ENCODE peak calls at places on chromosomes 11 and 22, in four cellular contexts. I is RWPE2, G is cardiac fibroblast, F is BJ. J is an unnamed sample.

GRCh38 chr11:57363681-57364080 is 17.3 kb downstream of the PRG3 start:
- DNase-seq in I (no peak), F (no peak), G (no peak), J (no peak)

GRCh38 chr11:121892131-121892681 is 223.8 kb downstream of the BLID start:
- DNase-seq in I (peak), F (peak), G (peak), J (no peak)

GRCh38 chr11:65573391-65574146 is 1.2 kb downstream of the FAM89B start:
- DNase-seq in I (peak), F (no peak), G (no peak), J (no peak)

GRCh38 chr11:134856371-134856971 is 444.4 kb upstream of the B3GAT1 start:
- DNase-seq in G (no peak), F (no peak), I (no peak), J (no peak)

GRCh38 chr22:45329536-45329936 is 19.8 kb downstream of the FAM118A start:
- DNase-seq in I (no peak), F (no peak), G (no peak), J (no peak)

GRCh38 chr11:120229451-120230424 is 10.2 kb upstream of the POU2F3 start:
- DNase-seq in G (no peak), F (no peak), I (no peak), J (no peak)

GRCh38 chr22:39997939-39998726 is 3.4 kb downstream of the FAM83F start:
- DNase-seq in G (peak), F (no peak), I (peak), J (no peak)

GRCh38 chr22:20805972-20806471 is 32.1 kb downstream of the SERPIND1 start:
- DNase-seq in F (no peak), G (peak), I (no peak), J (peak)

GRCh38 chr22:28903719-28904118 is 20.3 kb downstream of the ZNRF3 start:
- DNase-seq in I (no peak), F (no peak), G (no peak), J (no peak)

GRCh38 chr22:50687829-50688228 is 15.2 kb downstream of the SHANK3 start:
- DNase-seq in F (no peak), I (no peak), G (no peak), J (no peak)

GRCh38 chr11:89521792-89522191 is 30.6 kb upstream of the NOX4 start:
- DNase-seq in G (no peak), I (no peak), F (no peak), J (no peak)

GRCh38 chr22:36435516-36436415 is 45.7 kb downstream of the TXN2 start:
- DNase-seq in I (no peak), G (no peak), F (no peak), J (no peak)

GRCh38 chr11:95835768-95836488 is 45.6 kb downstream of the CEP57 start:
- DNase-seq in F (peak), I (no peak), G (peak), J (peak)

GRCh38 chr22:43226368-43226979 is 39.5 kb upstream of the TTLL12 start:
- DNase-seq in F (no peak), I (no peak), G (peak), J (no peak)

GRCh38 chr11:2798951-2799761 is 86.4 kb downstream of the CDKN1C start:
- DNase-seq in F (no peak), I (peak), G (no peak), J (no peak)

GRCh38 chr11:41206388-41206787 is 253.1 kb downstream of the LRRC4C start:
- DNase-seq in I (no peak), G (no peak), F (no peak), J (no peak)

GRCh38 chr11:35485656-35486318 is 39.6 kb downstream of the PAMR1 start:
- DNase-seq in I (no peak), F (no peak), G (peak), J (peak)

GRCh38 chr11:118655486-118656190 is 23.8 kb downstream of the TREH start:
- DNase-seq in F (no peak), G (no peak), I (no peak), J (no peak)

GRCh38 chr11:59611570-59612565 is 3.7 kb downstream of the OSBP start:
- DNase-seq in I (no peak), F (no peak), G (no peak), J (no peak)

GRCh38 chr11:117002639-117003305 is 95.5 kb downstream of the SIK3 start:
- DNase-seq in F (no peak), I (no peak), G (no peak), J (no peak)

GRCh38 chr11:75142714-75143419 is 8.0 kb upstream of the SLCO2B1 start:
- DNase-seq in I (peak), G (peak), F (peak), J (peak)

GRCh38 chr11:9046376-9046775 is 42.6 kb upstream of the NRIP3 start:
- DNase-seq in I (no peak), G (no peak), F (no peak), J (no peak)

GRCh38 chr22:41256254-41256897 is 15.6 kb upstream of the CHADL start:
- DNase-seq in G (peak), I (no peak), F (peak), J (peak)

GRCh38 chr11:995752-996420 is 40.6 kb downstream of the MUC6 start:
- DNase-seq in F (no peak), G (no peak), I (no peak), J (no peak)

GRCh38 chr22:45966320-45966891 is 10.6 kb downstream of the WNT7B start:
- DNase-seq in G (no peak), I (no peak), F (no peak), J (no peak)

GRCh38 chr22:37862570-37863325 is 13.5 kb downstream of the EIF3L start:
- DNase-seq in F (no peak), G (no peak), I (no peak), J (no peak)

GRCh38 chr11:14336507-14337503 is 22.2 kb downstream of the RRAS2 start:
- DNase-seq in F (peak), I (peak), G (peak), J (peak)
- H3K4me3 ChIP-seq in F (no peak), I (no peak), G (peak), J (no peak)

DNA sequence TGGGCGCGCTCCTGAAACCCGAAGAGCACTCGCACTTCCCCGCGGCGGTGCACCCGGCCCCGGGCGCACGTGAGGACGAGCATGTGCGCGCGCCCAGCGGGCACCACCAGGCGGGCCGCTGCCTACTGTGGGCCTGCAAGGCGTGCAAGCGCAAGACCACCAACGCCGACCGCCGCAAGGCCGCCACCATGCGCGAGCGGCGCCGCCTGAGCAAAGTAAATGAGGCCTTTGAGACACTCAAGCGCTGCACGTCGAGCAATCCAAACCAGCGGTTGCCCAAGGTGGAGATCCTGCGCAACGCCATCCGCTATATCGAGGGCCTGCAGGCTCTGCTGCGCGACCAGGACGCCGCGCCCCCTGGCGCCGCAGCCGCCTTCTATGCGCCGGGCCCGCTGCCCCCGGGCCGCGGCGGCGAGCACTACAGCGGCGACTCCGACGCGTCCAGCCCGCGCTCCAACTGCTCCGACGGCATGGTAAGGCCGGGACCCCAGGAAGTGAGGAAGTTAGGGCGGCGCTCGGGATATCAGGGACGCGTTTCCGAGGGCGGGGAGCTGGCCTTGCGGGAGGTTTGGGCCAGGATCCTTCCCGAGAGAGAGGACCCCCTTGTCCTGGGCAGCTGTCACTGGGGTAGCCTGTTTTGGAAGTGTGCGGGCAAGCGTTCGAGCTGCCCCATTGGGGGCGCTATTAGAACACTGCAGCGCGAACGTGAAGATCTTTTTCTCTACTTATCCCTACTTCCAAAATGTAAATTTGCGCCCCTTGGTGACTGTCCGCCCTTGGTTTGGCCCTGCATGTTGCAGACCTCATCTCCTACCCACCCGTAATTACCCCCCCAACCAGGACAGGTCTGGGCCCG is 797 bp downstream of the MYOD1 start:
- DNase-seq in G (peak), F (no peak), I (no peak), J (no peak)
- TF ChIP-seq CTCF in G (no peak), F (no peak), I (peak), J (peak)

GRCh38 chr22:24494535-24495364 is at the start of gene UPB1:
- DNase-seq in I (no peak), G (no peak), F (no peak), J (no peak)
- H3K4me3 ChIP-seq in I (no peak), G (no peak), F (peak), J (peak)

GRCh38 chr11:74090701-74091100 is 80.1 kb downstream of the C2CD3 start:
- DNase-seq in G (peak), I (no peak), F (no peak), J (no peak)
- TF ChIP-seq CTCF in G (peak), I (peak), F (peak), J (peak)

DNA sequence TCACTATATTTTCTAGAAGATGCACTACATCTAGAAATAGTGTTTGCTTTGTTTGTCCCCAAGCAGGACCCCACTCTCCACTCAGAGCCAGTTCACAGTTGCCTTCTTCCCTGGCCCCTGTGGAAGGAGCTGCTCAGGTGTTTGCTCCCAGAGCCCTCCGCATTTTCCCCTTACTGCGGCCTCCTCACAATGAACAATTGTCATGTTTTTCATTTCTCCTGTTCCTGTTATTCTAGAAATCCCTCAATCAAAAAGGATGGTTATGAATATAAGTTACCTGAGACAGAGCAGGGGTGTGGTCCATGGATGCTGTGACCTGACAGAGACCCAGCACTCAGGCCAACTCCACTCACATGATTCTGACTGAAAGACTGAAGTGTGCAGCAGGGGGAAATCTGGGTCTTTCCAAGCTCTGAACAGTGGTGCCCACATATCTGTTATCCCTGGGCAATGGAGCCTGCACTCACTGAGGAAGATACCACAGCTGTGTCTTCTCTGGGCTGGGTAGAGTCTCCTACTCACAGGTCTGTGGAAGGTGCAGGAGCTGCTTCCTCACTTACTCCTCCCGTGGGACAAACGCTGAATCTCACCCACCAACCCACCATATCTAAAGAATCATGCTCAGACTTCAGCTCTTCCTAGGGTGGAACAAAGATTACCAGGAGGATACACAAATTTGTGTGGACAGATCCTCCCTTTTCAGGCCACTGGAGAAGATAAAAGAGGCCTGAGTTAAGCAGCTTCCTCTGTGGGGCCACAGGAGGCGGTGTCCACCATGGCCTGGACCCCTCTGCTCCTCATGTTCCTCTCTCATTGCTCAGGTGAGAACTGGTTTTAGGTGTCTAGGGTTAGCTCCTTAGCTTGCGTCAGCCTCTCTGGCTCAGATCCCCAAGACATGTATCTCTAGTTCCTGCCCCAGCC is 87.1 kb upstream of the TOP3B start:
- DNase-seq in F (no peak), G (no peak), I (no peak), J (no peak)
- H3K4me3 ChIP-seq in F (no peak), G (no peak), I (no peak), J (no peak)

GRCh38 chr11:47259178-47259977 is 1.6 kb downstream of the NR1H3 start:
- DNase-seq in I (no peak), G (peak), F (no peak), J (no peak)
- TF ChIP-seq CTCF in I (peak), G (peak), F (peak), J (peak)

DNA sequence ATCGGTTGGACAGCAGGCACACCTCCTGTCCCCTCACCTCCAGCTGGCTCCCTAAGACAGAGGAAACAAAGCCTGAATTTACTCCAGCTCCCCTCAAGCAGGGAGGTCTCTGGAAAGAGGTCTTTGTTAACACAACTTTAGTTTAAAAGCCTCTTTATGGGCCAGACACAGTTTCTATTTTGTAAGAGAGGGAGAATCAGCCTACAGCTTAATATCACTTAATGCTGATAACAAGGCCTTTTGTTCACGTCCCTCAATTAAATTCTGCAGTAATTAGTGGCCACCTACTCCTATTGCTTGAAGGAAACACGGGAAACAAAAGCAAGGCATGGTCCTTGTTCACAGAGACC is 36.2 kb downstream of the PLEKHA7 start:
- DNase-seq in G (no peak), I (no peak), F (no peak), J (no peak)
- H3K4me3 ChIP-seq in G (no peak), I (no peak), F (no peak), J (no peak)